ENCODE peak calls at places on chromosomes 13 and 19, in ten cellular contexts. Z is cardiac fibroblast, I is brain microvascular endothelial cell, C is retinal pigment epithelial cell, Q is pancreas, K is ovary, H is IMR-90, P is coronary artery, O is GM10248, W is choroid plexus epithelial cell. R is an unnamed sample.

GRCh38 chr19:48333467-48334384 is 8.4 kb downstream of the EMP3 start:
- DNase-seq in O (peak; percentile 94), Z (peak; percentile 94), C (peak; percentile 61), Q (peak; percentile 89), H (peak; percentile 91), W (peak; percentile 97), P (peak; percentile 90), K (peak; percentile 95), I (peak; percentile 91), R (peak; percentile 81)

GRCh38 chr13:104843328-104843727 is 1692.1 kb downstream of the EFNB2 start:
- DNase-seq in Z (no peak), C (no peak), P (no peak), Q (no peak), H (no peak), K (no peak), W (no peak), I (no peak), O (no peak), R (no peak)

GRCh38 chr13:25468330-25469178 is 96.8 kb downstream of the ATP8A2 start:
- DNase-seq in Z (no peak), W (peak; percentile 12), I (no peak), K (no peak), P (no peak), C (no peak), Q (no peak), O (peak; percentile 31), H (no peak), R (peak; percentile 85)

GRCh38 chr13:69279213-69279612 is 828.4 kb upstream of the ATXN8OS start:
- DNase-seq in H (no peak), Z (no peak), K (no peak), Q (no peak), I (no peak), C (no peak), O (no peak), W (no peak), P (no peak), R (no peak)

GRCh38 chr13:31625115-31625514 is 114.2 kb upstream of the RXFP2 start:
- DNase-seq in W (no peak), C (no peak), K (no peak), P (no peak), O (no peak), Z (peak; percentile 64), H (no peak), Q (no peak), I (no peak), R (no peak)

GRCh38 chr13:111323549-111323948 is 3.1 kb downstream of the TEX29 start:
- DNase-seq in P (no peak), H (no peak), O (no peak), W (no peak), C (no peak), I (no peak), Q (no peak), Z (no peak), K (no peak), R (no peak)

GRCh38 chr19:33459220-33459619 is 62.4 kb downstream of the PEPD start:
- DNase-seq in O (no peak), H (no peak), Q (no peak), Z (no peak), C (no peak), K (peak; percentile 9), W (no peak), I (no peak), P (peak; percentile 47), R (no peak)

GRCh38 chr13:63299995-63300394 is 1884.3 kb upstream of the PCDH20 start:
- DNase-seq in W (peak; percentile 42), O (no peak), C (no peak), P (no peak), Q (no peak), I (no peak), K (no peak), H (peak; percentile 49), Z (no peak), R (no peak)

GRCh38 chr19:17725422-17726078 is 6.3 kb downstream of the MAP1S start:
- DNase-seq in C (no peak), H (no peak), P (no peak), I (no peak), Z (no peak), K (no peak), O (no peak), Q (no peak), W (no peak), R (no peak)

GRCh38 chr19:17724655-17725054 is 5.4 kb downstream of the MAP1S start:
- DNase-seq in K (no peak), H (no peak), W (no peak), I (no peak), Q (no peak), O (no peak), C (no peak), P (no peak), Z (no peak), R (no peak)

GRCh38 chr19:17727843-17728242 is 8.6 kb downstream of the MAP1S start:
- DNase-seq in P (no peak), C (no peak), W (no peak), O (no peak), I (no peak), Z (no peak), Q (no peak), H (no peak), K (no peak), R (no peak)

GRCh38 chr19:17726914-17727773 is 7.9 kb downstream of the MAP1S start:
- DNase-seq in I (no peak), K (peak; percentile 62), Z (no peak), O (no peak), C (no peak), P (no peak), W (no peak), H (no peak), Q (no peak), R (no peak)

GRCh38 chr19:17726136-17726741 is 7.0 kb downstream of the MAP1S start:
- DNase-seq in H (no peak), W (no peak), Z (no peak), O (no peak), Q (no peak), K (no peak), C (no peak), I (no peak), P (no peak), R (no peak)
- TF ChIP-seq CTCF in H (no peak), W (no peak), Z (no peak), O (no peak), Q (no peak), K (no peak), C (no peak), I (no peak), P (no peak), R (no peak)

GRCh38 chr19:31339405-31339804 is 9.8 kb downstream of the TSHZ3 start:
- DNase-seq in P (no peak), Z (no peak), I (no peak), H (no peak), K (no peak), Q (no peak), O (no peak), C (no peak), W (no peak), R (peak; percentile 30)

GRCh38 chr19:31337007-31337914 is 12.0 kb downstream of the TSHZ3 start:
- DNase-seq in Z (no peak), C (no peak), I (no peak), P (no peak), O (no peak), K (no peak), H (no peak), Q (no peak), W (peak; percentile 40), R (peak; percentile 37)

GRCh38 chr19:31335716-31336115 is 13.5 kb downstream of the TSHZ3 start:
- DNase-seq in W (no peak), O (no peak), K (no peak), H (no peak), Z (no peak), Q (no peak), P (no peak), C (no peak), I (no peak), R (no peak)

GRCh38 chr19:31340059-31341025 is 8.9 kb downstream of the TSHZ3 start:
- DNase-seq in Z (no peak), Q (no peak), P (no peak), C (peak; percentile 56), W (peak; percentile 35), H (peak; percentile 62), I (no peak), K (no peak), O (no peak), R (no peak)

GRCh38 chr19:31338069-31338767 is 11.0 kb downstream of the TSHZ3 start:
- DNase-seq in K (peak; percentile 83), O (no peak), I (peak; percentile 66), Z (peak; percentile 77), H (peak; percentile 85), C (no peak), W (peak; percentile 92), P (no peak), Q (no peak), R (peak; percentile 72)
- TF ChIP-seq CTCF in K (peak; percentile 68), O (no peak), I (peak; percentile 91), Z (peak; percentile 89), H (peak; percentile 69), C (peak; percentile 86), W (peak; percentile 89), P (peak; percentile 36), Q (no peak), R (peak; percentile 64)

DNA sequence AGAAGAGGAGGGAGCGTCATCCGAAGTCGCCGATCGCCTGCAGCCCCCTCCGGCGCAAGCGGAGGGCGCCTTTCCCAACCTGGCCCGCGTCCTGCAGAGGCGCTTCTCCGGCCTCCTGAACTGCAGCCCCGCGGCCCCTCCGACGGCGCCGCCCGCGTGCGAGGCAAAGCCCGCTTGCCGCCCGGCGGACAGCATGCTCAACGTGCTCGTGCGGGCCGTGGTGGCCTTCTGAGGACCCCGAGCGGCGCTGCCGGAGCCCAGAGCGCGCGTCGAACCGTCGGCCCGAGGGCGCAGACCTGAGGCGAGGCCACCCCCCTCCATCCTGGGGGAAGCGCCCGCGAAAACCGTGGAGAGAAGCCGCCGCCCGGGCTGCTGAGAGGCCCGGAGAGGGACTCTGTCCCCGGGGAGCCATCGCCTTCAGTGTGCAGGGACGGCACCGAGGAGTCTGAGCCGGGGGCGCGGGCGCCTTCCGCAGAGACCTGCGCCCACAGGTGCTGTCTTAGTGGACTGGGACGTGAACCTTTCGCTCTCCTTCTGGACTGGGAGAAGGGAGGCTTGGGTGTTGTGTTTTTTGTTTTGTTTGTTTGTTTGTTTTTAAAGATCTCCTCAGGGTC is 3.5 kb downstream of the IER2 start:
- DNase-seq in C (no peak), I (no peak), Q (peak; percentile 52), H (no peak), O (no peak), W (peak; percentile 70), P (peak; percentile 80), Z (peak; percentile 41), K (peak; percentile 74), R (peak; percentile 48)
- TF ChIP-seq CTCF in C (no peak), I (no peak), Q (no peak), H (no peak), O (peak; percentile 11), W (peak; percentile 1), P (no peak), Z (peak; percentile 1), K (no peak), R (no peak)

DNA sequence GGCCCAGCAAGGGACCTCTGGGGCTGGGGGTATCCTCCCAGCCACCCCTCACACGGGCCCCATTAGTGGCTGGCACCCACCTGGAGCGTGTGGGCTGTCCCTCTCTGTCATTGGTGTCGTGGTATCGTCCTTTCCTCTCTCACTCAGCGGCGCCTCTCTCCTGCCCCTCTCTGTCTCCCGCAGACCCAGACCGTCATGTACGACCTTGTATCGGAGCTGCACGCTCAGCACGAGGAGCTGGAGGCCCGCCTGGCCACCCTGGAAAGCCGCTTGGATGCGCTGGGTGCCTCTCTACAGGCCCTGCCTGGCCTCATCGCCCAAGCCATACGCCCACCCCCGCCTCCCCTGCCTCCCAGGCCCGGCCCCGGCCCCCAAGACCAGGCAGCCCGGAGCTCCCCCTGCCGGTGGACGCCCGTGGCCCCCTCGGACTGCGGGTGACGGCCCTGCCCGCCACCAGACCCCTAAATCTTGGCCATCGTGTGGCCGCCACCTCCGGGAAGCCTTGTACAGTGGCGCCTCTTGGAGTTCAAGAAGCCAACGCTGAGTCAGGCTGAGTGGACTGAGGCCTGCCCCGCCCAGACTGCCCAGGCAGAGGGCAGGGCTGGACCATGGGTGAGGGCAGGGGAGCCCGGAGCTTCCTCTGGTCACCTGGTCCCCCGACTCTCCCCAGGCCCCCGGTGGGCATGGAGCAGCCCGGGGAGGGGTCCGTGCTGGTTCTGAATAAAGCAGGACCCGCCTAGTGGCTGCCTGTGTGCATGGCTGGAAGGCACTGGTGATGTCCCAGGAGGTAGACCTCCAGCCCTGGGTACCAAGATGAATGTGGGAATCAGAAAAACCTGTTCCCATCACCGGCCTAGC is 9.8 kb upstream of the ARRDC2 start:
- DNase-seq in P (peak; percentile 81), I (no peak), Z (peak; percentile 71), Q (peak; percentile 22), K (no peak), C (no peak), O (no peak), W (no peak), H (peak; percentile 24), R (peak; percentile 53)
- TF ChIP-seq CTCF in P (no peak), I (peak; percentile 37), Z (peak; percentile 25), Q (no peak), K (no peak), C (no peak), O (peak; percentile 9), W (peak; percentile 24), H (peak; percentile 2), R (peak; percentile 26)